ENCODE peak calls at places on chromosome 2, in seven cellular contexts. One of them, this sample, is unnamed.

GRCh38 chr2:112343827-112344585 is 68.6 kb downstream of the ZC3H6 start:
- DNase-seq in CD8-positive, alpha-beta T cell: no peak
- DNase-seq in breast epithelium: no peak
- DNase-seq in hepatocyte: no peak
- DNase-seq in CD4-positive, alpha-beta memory T cell: no peak
- DNase-seq in AG04450: no peak
- DNase-seq in heart right ventricle: no peak
- DNase-seq in this sample: no peak

GRCh38 chr2:236776695-236777251 is 207.1 kb downstream of the ACKR3 start:
- DNase-seq in heart right ventricle: peak
- DNase-seq in hepatocyte: no peak
- DNase-seq in AG04450: no peak
- DNase-seq in CD8-positive, alpha-beta T cell: no peak
- DNase-seq in CD4-positive, alpha-beta memory T cell: no peak
- DNase-seq in breast epithelium: no peak
- DNase-seq in this sample: no peak

GRCh38 chr2:46555011-46555410 is 75.6 kb downstream of the TMEM247 start:
- DNase-seq in breast epithelium: no peak
- DNase-seq in AG04450: no peak
- DNase-seq in CD4-positive, alpha-beta memory T cell: no peak
- DNase-seq in CD8-positive, alpha-beta T cell: no peak
- DNase-seq in hepatocyte: no peak
- DNase-seq in heart right ventricle: no peak
- DNase-seq in this sample: peak

GRCh38 chr2:43082111-43082877 is 144.1 kb downstream of the ZFP36L2 start:
- DNase-seq in CD4-positive, alpha-beta memory T cell: no peak
- DNase-seq in hepatocyte: peak
- DNase-seq in heart right ventricle: peak
- DNase-seq in CD8-positive, alpha-beta T cell: no peak
- DNase-seq in breast epithelium: no peak
- DNase-seq in AG04450: no peak
- DNase-seq in this sample: no peak

GRCh38 chr2:191666733-191667132 is 11.2 kb upstream of the NABP1 start:
- DNase-seq in CD8-positive, alpha-beta T cell: no peak
- DNase-seq in CD4-positive, alpha-beta memory T cell: no peak
- DNase-seq in hepatocyte: no peak
- DNase-seq in heart right ventricle: no peak
- DNase-seq in AG04450: no peak
- DNase-seq in breast epithelium: no peak
- DNase-seq in this sample: no peak

GRCh38 chr2:210577263-210578071 is 21.1 kb downstream of the CPS1 start:
- DNase-seq in hepatocyte: peak
- DNase-seq in AG04450: no peak
- DNase-seq in heart right ventricle: no peak
- DNase-seq in CD4-positive, alpha-beta memory T cell: no peak
- DNase-seq in breast epithelium: no peak
- DNase-seq in CD8-positive, alpha-beta T cell: no peak
- DNase-seq in this sample: no peak

GRCh38 chr2:189848276-189848675 is 64.0 kb downstream of the PMS1 start:
- DNase-seq in CD4-positive, alpha-beta memory T cell: no peak
- DNase-seq in breast epithelium: no peak
- DNase-seq in hepatocyte: no peak
- DNase-seq in heart right ventricle: no peak
- DNase-seq in CD8-positive, alpha-beta T cell: no peak
- DNase-seq in AG04450: no peak
- DNase-seq in this sample: no peak

GRCh38 chr2:9739508-9739907 is 103.8 kb upstream of the TAF1B start:
- DNase-seq in CD4-positive, alpha-beta memory T cell: peak
- DNase-seq in heart right ventricle: peak
- DNase-seq in breast epithelium: no peak
- DNase-seq in CD8-positive, alpha-beta T cell: no peak
- DNase-seq in hepatocyte: no peak
- DNase-seq in AG04450: no peak
- DNase-seq in this sample: no peak

GRCh38 chr2:231673348-231673770 is 35.0 kb upstream of the PTMA start:
- DNase-seq in hepatocyte: peak
- DNase-seq in CD4-positive, alpha-beta memory T cell: no peak
- DNase-seq in AG04450: no peak
- DNase-seq in breast epithelium: no peak
- DNase-seq in heart right ventricle: peak
- DNase-seq in CD8-positive, alpha-beta T cell: no peak
- DNase-seq in this sample: no peak

GRCh38 chr2:162967137-162967536 is 128.6 kb upstream of the KCNH7 start:
- DNase-seq in CD8-positive, alpha-beta T cell: no peak
- DNase-seq in AG04450: no peak
- DNase-seq in CD4-positive, alpha-beta memory T cell: no peak
- DNase-seq in heart right ventricle: no peak
- DNase-seq in breast epithelium: no peak
- DNase-seq in hepatocyte: no peak
- DNase-seq in this sample: no peak

DNA sequence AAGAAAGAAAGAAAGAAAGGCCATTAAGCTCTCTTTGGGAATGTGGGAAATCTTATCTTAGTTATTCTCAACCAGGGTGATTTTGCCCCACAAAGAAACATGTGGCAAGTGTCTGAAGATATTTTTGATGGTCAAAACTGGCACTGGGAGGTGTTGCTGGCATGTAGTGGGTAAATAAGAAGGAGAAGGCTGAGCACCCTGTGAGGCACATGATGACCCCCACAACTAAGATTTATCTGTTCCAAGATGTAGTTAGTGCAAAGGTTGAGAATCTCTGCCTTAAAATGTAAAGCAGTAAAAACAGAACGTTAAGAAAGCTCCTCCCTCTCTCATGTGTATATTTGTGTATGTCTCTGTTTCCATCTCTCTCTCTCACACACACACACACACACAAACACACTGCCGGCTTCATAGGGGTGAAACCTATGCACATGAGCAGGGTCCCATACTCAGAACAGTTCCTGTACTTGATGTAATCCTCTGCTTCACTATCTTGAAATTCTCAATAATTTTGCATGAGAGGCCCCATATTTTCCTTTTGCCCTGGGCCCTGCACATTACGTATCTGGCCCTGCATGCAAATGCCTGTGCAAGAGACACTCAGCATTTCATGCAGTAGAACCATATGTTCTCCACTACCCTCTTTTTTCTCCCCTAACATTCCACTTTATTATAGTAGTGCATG is 94.3 kb downstream of the MREG start:
- DNase-seq in AG04450: no peak
- DNase-seq in heart right ventricle: no peak
- DNase-seq in CD4-positive, alpha-beta memory T cell: no peak
- DNase-seq in hepatocyte: no peak
- DNase-seq in breast epithelium: no peak
- DNase-seq in CD8-positive, alpha-beta T cell: no peak
- DNase-seq in this sample: no peak
- H3K27ac ChIP-seq in AG04450: no peak
- H3K27ac ChIP-seq in heart right ventricle: no peak
- H3K27ac ChIP-seq in CD4-positive, alpha-beta memory T cell: no peak
- H3K27ac ChIP-seq in hepatocyte: peak
- H3K27ac ChIP-seq in breast epithelium: no peak
- H3K27ac ChIP-seq in CD8-positive, alpha-beta T cell: no peak
- H3K27ac ChIP-seq in this sample: no peak

GRCh38 chr2:147846382-147847081 is 1.7 kb downstream of the ACVR2A start:
- DNase-seq in hepatocyte: no peak
- DNase-seq in CD8-positive, alpha-beta T cell: no peak
- DNase-seq in breast epithelium: no peak
- DNase-seq in AG04450: no peak
- DNase-seq in CD4-positive, alpha-beta memory T cell: no peak
- DNase-seq in heart right ventricle: no peak
- DNase-seq in this sample: no peak
- H3K27ac ChIP-seq in hepatocyte: peak
- H3K27ac ChIP-seq in CD8-positive, alpha-beta T cell: no peak
- H3K27ac ChIP-seq in breast epithelium: peak
- H3K27ac ChIP-seq in AG04450: no peak
- H3K27ac ChIP-seq in CD4-positive, alpha-beta memory T cell: no peak
- H3K27ac ChIP-seq in heart right ventricle: no peak
- H3K27ac ChIP-seq in this sample: no peak

GRCh38 chr2:28366496-28367282 is 26.0 kb upstream of the FOSL2 start:
- DNase-seq in breast epithelium: no peak
- DNase-seq in CD8-positive, alpha-beta T cell: peak
- DNase-seq in hepatocyte: peak
- DNase-seq in heart right ventricle: peak
- DNase-seq in AG04450: no peak
- DNase-seq in CD4-positive, alpha-beta memory T cell: peak
- DNase-seq in this sample: peak
- H3K27ac ChIP-seq in breast epithelium: no peak
- H3K27ac ChIP-seq in CD8-positive, alpha-beta T cell: peak
- H3K27ac ChIP-seq in hepatocyte: peak
- H3K27ac ChIP-seq in heart right ventricle: no peak
- H3K27ac ChIP-seq in AG04450: no peak
- H3K27ac ChIP-seq in CD4-positive, alpha-beta memory T cell: peak
- H3K27ac ChIP-seq in this sample: peak

GRCh38 chr2:24566209-24566608 is 75.2 kb downstream of the NCOA1 start:
- DNase-seq in breast epithelium: no peak
- DNase-seq in CD4-positive, alpha-beta memory T cell: no peak
- DNase-seq in hepatocyte: no peak
- DNase-seq in CD8-positive, alpha-beta T cell: no peak
- DNase-seq in AG04450: no peak
- DNase-seq in heart right ventricle: no peak
- DNase-seq in this sample: no peak

GRCh38 chr2:24565537-24565936 is 74.5 kb downstream of the NCOA1 start:
- DNase-seq in CD8-positive, alpha-beta T cell: no peak
- DNase-seq in hepatocyte: no peak
- DNase-seq in AG04450: no peak
- DNase-seq in breast epithelium: no peak
- DNase-seq in heart right ventricle: no peak
- DNase-seq in CD4-positive, alpha-beta memory T cell: no peak
- DNase-seq in this sample: no peak

GRCh38 chr2:24570225-24570624 is 79.2 kb downstream of the NCOA1 start:
- DNase-seq in breast epithelium: no peak
- DNase-seq in CD8-positive, alpha-beta T cell: no peak
- DNase-seq in hepatocyte: no peak
- DNase-seq in AG04450: no peak
- DNase-seq in CD4-positive, alpha-beta memory T cell: no peak
- DNase-seq in heart right ventricle: no peak
- DNase-seq in this sample: no peak

GRCh38 chr2:24568492-24568891 is 77.4 kb downstream of the NCOA1 start:
- DNase-seq in breast epithelium: no peak
- DNase-seq in AG04450: no peak
- DNase-seq in hepatocyte: no peak
- DNase-seq in CD8-positive, alpha-beta T cell: no peak
- DNase-seq in heart right ventricle: no peak
- DNase-seq in CD4-positive, alpha-beta memory T cell: no peak
- DNase-seq in this sample: no peak

DNA sequence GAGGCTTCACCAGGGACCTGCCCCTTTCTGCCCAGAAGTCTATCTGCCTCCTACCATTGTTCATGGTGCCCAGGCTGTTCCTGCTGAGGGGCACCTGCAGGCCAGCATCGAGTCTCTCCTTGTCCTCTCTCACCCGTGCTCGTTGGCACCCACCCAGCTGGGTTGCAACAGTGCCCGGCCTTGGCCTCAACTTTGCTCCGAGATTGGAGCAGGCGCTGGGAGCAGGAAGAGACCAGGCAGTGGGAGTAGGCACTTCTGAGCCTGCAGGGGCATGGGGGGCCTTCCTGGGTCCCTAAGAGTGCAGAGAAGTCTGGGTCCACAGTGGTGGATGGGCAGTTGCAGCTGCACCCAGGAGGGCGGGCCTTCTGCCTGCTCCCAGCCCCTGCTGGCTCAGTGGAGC is 75.6 kb downstream of the NCOA1 start:
- DNase-seq in AG04450: no peak
- DNase-seq in heart right ventricle: no peak
- DNase-seq in CD8-positive, alpha-beta T cell: no peak
- DNase-seq in breast epithelium: no peak
- DNase-seq in hepatocyte: no peak
- DNase-seq in CD4-positive, alpha-beta memory T cell: no peak
- DNase-seq in this sample: no peak
- H3K27ac ChIP-seq in AG04450: no peak
- H3K27ac ChIP-seq in heart right ventricle: no peak
- H3K27ac ChIP-seq in CD8-positive, alpha-beta T cell: no peak
- H3K27ac ChIP-seq in breast epithelium: no peak
- H3K27ac ChIP-seq in hepatocyte: no peak
- H3K27ac ChIP-seq in CD4-positive, alpha-beta memory T cell: no peak
- H3K27ac ChIP-seq in this sample: no peak

GRCh38 chr2:120576509-120577474 is 158.9 kb upstream of the GLI2 start:
- DNase-seq in AG04450: no peak
- DNase-seq in heart right ventricle: peak
- DNase-seq in CD8-positive, alpha-beta T cell: no peak
- DNase-seq in CD4-positive, alpha-beta memory T cell: no peak
- DNase-seq in hepatocyte: no peak
- DNase-seq in breast epithelium: peak
- DNase-seq in this sample: no peak
- H3K27ac ChIP-seq in AG04450: no peak
- H3K27ac ChIP-seq in heart right ventricle: peak
- H3K27ac ChIP-seq in CD8-positive, alpha-beta T cell: no peak
- H3K27ac ChIP-seq in CD4-positive, alpha-beta memory T cell: no peak
- H3K27ac ChIP-seq in hepatocyte: no peak
- H3K27ac ChIP-seq in breast epithelium: peak
- H3K27ac ChIP-seq in this sample: no peak

This sample was measured in CD8-positive, alpha-beta memory T cell.